ENCODE peak calls at places on chromosomes 11 and 22, in five cellular contexts. S is left lung, Y is BE2C, B is psoas muscle, E is A549. Q is an unnamed sample. For H3K4me1, the result is how much of the 10 kb centered on the place peaks cover.

GRCh38 chr11:30468881-30469280 is 117.3 kb downstream of the MPPED2 start:
- DNase-seq in S (no peak), Y (no peak), B (no peak), E (no peak), Q (no peak)

GRCh38 chr11:3939211-3939610 is 83.7 kb downstream of the STIM1 start:
- DNase-seq in S (no peak), Y (no peak), B (no peak), E (no peak), Q (peak)

GRCh38 chr11:64620286-64620962 is 29.4 kb downstream of the SLC22A12 start:
- DNase-seq in S (no peak), Y (peak), B (no peak), E (no peak), Q (peak)

GRCh38 chr22:35950262-35950661 is 78.4 kb downstream of the RBFOX2 start:
- DNase-seq in S (no peak), Y (no peak), B (no peak), E (peak), Q (no peak)

GRCh38 chr11:27514558-27514957 is 8.0 kb upstream of the LIN7C start:
- DNase-seq in S (no peak), Y (no peak), B (no peak), E (no peak), Q (peak)

GRCh38 chr22:28736296-28737155 is 5.1 kb downstream of the CHEK2 start:
- DNase-seq in S (no peak), Y (no peak), B (no peak), E (no peak), Q (no peak)

GRCh38 chr22:25645964-25646363 is 81.5 kb downstream of the GRK3 start:
- DNase-seq in S (no peak), Y (no peak), B (no peak), E (no peak), Q (no peak)

GRCh38 chr22:23365961-23366360 is 185.7 kb downstream of the BCR start:
- DNase-seq in S (no peak), Y (no peak), B (no peak), E (no peak), Q (no peak)

GRCh38 chr22:44309137-44309536 is 3.6 kb downstream of the SHISAL1 start:
- DNase-seq in S (peak), Y (peak), B (peak), E (peak), Q (peak)

GRCh38 chr11:7513210-7514098 is at the start of gene PPFIBP2:
- DNase-seq in S (peak), Y (peak), B (peak), E (peak), Q (peak)

GRCh38 chr22:45651931-45652528 is 19.6 kb upstream of the ATXN10 start:
- DNase-seq in S (no peak), Y (no peak), B (no peak), E (no peak), Q (no peak)

GRCh38 chr22:46984751-46985506 is 222.5 kb downstream of the TBC1D22A start:
- DNase-seq in S (no peak), Y (no peak), B (no peak), E (no peak), Q (peak)

GRCh38 chr22:40668611-40669390 is 10.5 kb upstream of the MCHR1 start:
- DNase-seq in S (no peak), Y (no peak), B (no peak), E (peak), Q (peak)

DNA sequence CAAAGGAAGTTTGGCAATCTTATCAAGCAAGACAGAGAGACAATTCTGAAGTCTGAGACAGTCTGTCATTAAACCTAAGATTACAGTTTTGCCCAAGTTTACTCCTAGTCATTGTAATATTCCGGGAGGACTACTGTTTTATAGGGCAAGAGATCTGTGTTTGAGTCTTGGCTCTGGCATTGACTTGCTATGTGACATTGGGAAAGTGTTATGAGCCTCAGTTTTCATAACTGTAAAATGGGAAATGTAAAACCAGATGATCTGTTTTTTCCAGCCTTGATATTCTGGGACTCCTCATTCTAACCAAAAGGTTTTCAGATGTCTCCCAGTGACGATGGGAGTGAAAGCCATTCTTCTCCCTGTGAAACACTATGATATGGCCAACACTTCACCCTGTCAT is 24.3 kb upstream of the SLCO2B1 start:
- DNase-seq in S (no peak), Y (no peak), B (no peak), E (no peak), Q (no peak)
- TF ChIP-seq CTCF in S (no peak), Y (no peak), B (no peak), E (no peak), Q (no peak)

GRCh38 chr11:108871867-108872266 is 207.0 kb downstream of the DDX10 start:
- DNase-seq in S (no peak), Y (no peak), B (no peak), E (no peak), Q (no peak)

GRCh38 chr11:108875134-108875533 is 210.3 kb downstream of the DDX10 start:
- DNase-seq in S (no peak), Y (no peak), B (no peak), E (no peak), Q (no peak)

GRCh38 chr11:108872781-108873291 is 208.0 kb downstream of the DDX10 start:
- DNase-seq in S (no peak), Y (no peak), B (no peak), E (no peak), Q (no peak)

GRCh38 chr11:108873305-108873704 is 208.4 kb downstream of the DDX10 start:
- DNase-seq in S (no peak), Y (no peak), B (no peak), E (no peak), Q (no peak)

DNA sequence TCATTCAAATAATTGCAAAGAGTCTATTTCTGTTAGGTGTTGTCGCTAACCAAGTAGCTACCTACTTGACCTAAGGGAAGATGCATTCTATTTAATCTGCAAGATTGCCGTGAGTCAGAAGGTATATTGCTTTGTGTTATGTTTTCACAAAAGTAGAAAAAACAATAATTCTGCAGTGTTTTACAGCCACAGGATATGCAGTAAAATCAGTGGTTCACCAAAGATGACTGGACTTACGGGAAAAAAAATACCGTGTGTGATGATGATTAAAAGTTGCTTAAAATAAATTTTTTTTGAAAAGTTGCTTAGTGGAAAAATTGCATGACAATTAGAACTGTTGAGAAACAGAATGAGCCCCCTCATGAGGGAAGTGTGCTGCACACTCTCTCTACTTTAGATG is 209.1 kb downstream of the DDX10 start:
- DNase-seq in S (no peak), Y (no peak), B (no peak), E (no peak), Q (no peak)
- H3K4me1 ChIP-seq in S (under half), Y (under half), B (under half), E (under half), Q (under half)

GRCh38 chr11:17352925-17353227 is 1.3 kb downstream of the NCR3LG1 start:
- DNase-seq in S (peak), Y (no peak), B (no peak), E (peak), Q (peak)

GRCh38 chr11:17353228-17354021 is 1.8 kb downstream of the NCR3LG1 start:
- DNase-seq in S (peak), Y (peak), B (peak), E (peak), Q (peak)

GRCh38 chr11:17350455-17351170 is 987 bp upstream of the NCR3LG1 start:
- DNase-seq in S (no peak), Y (no peak), B (no peak), E (no peak), Q (no peak)

GRCh38 chr11:17351510-17352176 is at the start of gene NCR3LG1:
- DNase-seq in S (peak), Y (peak), B (peak), E (peak), Q (peak)

DNA sequence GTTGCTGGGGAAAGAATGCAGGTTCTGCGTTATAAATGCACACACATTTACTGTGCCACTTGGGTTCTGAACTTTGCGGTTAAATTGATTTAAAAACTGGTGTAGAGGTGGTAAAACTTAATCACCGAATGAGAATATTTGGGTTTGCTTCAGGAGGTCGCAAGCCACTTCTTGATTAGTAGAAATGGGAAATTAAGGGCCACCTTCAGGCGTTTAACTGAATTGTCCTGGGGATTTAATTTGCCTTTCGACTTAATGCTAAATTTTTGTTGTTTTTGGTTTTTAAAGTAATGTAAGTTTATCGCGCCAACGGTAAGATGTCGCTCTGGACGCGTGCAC is 460 bp upstream of the NCR3LG1 start:
- DNase-seq in S (no peak), Y (no peak), B (no peak), E (peak), Q (no peak)
- TF ChIP-seq CTCF in S (peak), Y (no peak), B (no peak), E (peak), Q (peak)

DNA sequence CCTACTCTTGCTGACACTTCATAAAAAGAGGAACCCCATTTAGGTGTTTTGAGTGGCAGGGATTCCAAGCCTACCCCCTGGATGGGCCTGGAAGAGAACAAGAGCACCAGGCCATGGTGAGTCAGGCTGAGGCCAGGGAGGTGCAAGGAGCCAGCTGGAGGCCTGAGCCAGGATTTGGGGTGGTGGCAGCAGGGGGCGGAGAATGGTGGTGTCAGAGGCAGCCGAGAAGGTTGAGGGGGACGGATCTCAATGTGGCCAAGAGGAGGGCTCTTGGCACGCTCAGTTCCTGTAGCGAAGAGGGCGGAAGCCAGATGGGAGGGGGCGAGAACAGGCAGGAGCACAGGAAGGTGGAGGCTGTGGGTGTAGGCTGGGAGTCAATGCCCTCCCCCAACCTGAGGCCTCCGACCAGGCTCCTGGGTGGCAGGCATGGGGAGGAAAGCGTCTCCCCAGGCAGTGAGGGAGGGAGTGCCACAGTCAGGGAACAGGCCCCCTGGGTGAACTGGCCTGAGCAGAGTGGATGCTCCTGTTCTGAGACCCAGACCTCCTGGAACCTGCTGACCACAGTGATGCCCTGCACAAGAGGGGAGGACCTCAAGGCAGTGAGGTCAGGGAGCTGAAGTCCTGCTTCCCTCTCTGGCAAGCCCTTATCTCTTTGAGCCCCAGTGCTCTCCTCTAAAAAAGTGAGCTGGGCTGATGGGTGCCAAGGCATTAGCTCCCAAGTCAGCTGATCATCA is 13.9 kb downstream of the RTN4RL2 start:
- DNase-seq in S (no peak), Y (no peak), B (no peak), E (no peak), Q (peak)
- H3K4me1 ChIP-seq in S (under half), Y (under half), B (under half), E (under half), Q (under half)

DNA sequence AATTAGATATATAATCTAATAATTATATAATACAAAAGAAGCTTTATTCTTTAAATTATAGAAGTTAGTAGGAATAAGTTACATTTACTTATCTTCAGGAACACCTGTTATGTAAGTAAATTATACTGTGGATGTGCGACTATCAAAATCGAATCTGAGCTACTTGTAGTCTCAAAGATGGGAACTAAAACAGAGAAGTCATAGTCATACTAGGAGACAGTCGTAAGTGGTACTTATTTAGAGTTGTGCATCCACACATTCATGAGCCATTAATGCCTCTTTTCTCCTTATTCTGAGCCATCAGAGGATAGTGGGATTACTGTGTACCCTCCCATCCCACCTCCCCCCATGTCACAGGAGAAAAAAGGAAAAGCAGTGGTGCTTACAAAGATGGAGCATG is 114.4 kb downstream of the CADM1 start:
- DNase-seq in S (no peak), Y (no peak), B (no peak), E (no peak), Q (no peak)
- TF ChIP-seq CTCF in S (no peak), Y (no peak), B (no peak), E (no peak), Q (no peak)

DNA sequence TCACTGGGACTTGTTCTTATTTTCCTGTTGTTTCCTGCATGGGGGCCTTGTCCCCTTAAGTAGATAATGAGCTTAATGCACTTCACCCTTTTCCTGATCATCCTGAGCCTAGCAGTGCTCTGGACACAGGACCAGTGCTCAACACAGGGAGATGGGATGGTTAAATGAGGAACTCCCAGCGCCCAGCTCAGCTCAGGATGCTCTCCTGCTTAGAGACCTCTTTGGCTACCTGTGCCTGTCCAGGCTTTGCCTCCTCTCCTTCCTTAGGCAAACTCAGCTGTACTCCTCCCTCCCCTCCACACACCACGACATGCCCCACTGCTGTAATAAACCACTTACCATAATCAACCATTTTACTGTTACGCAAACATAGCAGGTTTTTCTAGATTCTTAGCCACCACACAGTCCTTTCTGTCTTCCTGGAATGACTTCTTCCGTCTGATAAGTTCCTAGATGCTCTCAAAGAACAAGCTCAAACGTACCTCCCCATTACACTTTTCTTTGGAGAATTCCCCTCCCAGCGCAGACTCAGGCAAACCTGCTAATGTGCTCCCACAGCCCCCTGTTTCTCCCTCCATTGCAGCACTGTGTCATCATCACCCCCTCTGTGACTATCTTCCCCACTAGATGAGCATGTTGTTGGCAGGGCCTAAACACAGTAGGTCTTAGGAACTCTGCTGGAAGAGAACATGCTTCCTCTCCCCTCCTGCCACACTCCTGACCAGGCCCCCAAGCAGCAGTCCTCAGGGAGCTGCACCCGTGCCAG is 113.6 kb downstream of the MICAL2 start:
- DNase-seq in S (no peak), Y (no peak), B (no peak), E (no peak), Q (no peak)
- H3K4me1 ChIP-seq in S (half or more), Y (under half), B (under half), E (under half), Q (under half)

GRCh38 chr11:114909866-114910265 is 231.5 kb downstream of the NXPE2 start:
- DNase-seq in S (no peak), Y (no peak), B (no peak), E (no peak), Q (peak)
- TF ChIP-seq CTCF in S (no peak), Y (peak), B (no peak), E (no peak), Q (no peak)

GRCh38 chr22:17269607-17270261 is 50.5 kb upstream of the ADA2 start:
- DNase-seq in S (no peak), Y (no peak), B (no peak), E (no peak), Q (no peak)
- H3K4me1 ChIP-seq in S (under half), Y (under half), B (under half), E (under half), Q (under half)

DNA sequence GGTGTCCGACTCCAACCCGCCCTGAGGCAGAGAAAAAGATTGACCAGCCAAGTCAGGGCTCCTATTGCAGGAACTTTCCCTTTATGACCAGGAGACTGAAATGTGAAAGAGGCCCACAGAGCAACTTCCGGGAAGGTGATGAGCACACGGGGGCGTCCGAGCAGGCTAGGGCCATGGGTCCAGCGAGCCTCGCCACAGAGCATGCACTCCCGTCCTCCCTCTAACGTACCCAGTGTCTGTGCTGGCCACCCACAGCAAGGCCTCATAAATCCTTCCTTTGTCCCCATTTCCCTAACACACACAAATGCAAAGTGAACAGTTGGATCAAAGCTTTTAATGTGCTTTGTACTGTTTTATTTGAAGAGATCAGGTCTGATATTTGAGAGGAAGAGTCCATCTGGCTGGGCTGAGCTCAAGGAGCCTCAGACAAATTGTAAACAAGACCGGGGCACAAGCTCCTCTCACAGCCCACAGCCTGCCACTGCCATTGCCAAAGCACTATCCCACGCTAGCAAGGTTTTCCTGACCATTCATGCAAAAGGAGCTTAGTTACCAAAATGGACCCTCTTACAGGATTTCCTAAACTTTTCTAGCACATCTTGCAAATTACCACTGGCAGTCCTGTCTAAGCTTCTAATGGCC is 44.2 kb downstream of the BLID start:
- DNase-seq in S (no peak), Y (no peak), B (no peak), E (no peak), Q (no peak)
- TF ChIP-seq CTCF in S (no peak), Y (no peak), B (no peak), E (no peak), Q (no peak)

GRCh38 chr11:447923-448731 is 2.0 kb upstream of the PTDSS2 start:
- DNase-seq in S (peak), Y (peak), B (peak), E (peak), Q (peak)
- H3K4me1 ChIP-seq in S (under half), Y (under half), B (under half), E (under half), Q (under half)